ENCODE peak calls at places on chromosomes 12 and 14, in seven cellular contexts. C is IMR-90, U is dorsolateral prefrontal cortex, Y is neural progenitor cell, J is lung, V is cardiac fibroblast, M is foreskin fibroblast. P is an unnamed sample.

GRCh38 chr14:55581011-55581806 is 1.2 kb downstream of the KTN1 start:
- DNase-seq in C (no peak), U (peak), Y (no peak), J (peak), V (peak), M (peak), P (peak)

GRCh38 chr14:33369972-33370371 is 431.3 kb downstream of the NPAS3 start:
- DNase-seq in C (no peak), U (no peak), Y (no peak), J (no peak), V (no peak), M (no peak), P (no peak)

GRCh38 chr12:78275886-78276285 is 445.2 kb downstream of the NAV3 start:
- DNase-seq in C (no peak), U (no peak), Y (no peak), J (no peak), V (no peak), M (no peak), P (no peak)

GRCh38 chr12:55696796-55697462 is 10.8 kb downstream of the ITGA7 start:
- DNase-seq in C (no peak), U (no peak), Y (no peak), J (no peak), V (no peak), M (no peak), P (no peak)

GRCh38 chr12:46831335-46832083 is 5.7 kb upstream of the SLC38A4 start:
- DNase-seq in C (no peak), U (no peak), Y (peak), J (no peak), V (peak), M (peak), P (no peak)

GRCh38 chr12:31370645-31371620 is 45.0 kb upstream of the SINHCAF start:
- DNase-seq in C (no peak), U (no peak), Y (peak), J (no peak), V (peak), M (no peak), P (no peak)

GRCh38 chr14:105855893-105856675 is 329.7 kb downstream of the TMEM121 start:
- DNase-seq in C (no peak), U (no peak), Y (no peak), J (no peak), V (no peak), M (no peak), P (no peak)

GRCh38 chr14:39704581-39704980 is 272.3 kb upstream of the FBXO33 start:
- DNase-seq in C (no peak), U (no peak), Y (no peak), J (no peak), V (no peak), M (no peak), P (no peak)

GRCh38 chr12:79886917-79887519 is 47.9 kb downstream of the PPP1R12A start:
- DNase-seq in C (peak), U (no peak), Y (peak), J (no peak), V (peak), M (peak), P (peak)

GRCh38 chr14:105660816-105661531 is 134.6 kb downstream of the TMEM121 start:
- DNase-seq in C (no peak), U (no peak), Y (no peak), J (no peak), V (no peak), M (no peak), P (no peak)

GRCh38 chr12:80041071-80041470 is 58.3 kb upstream of the OTOGL start:
- DNase-seq in C (no peak), U (no peak), Y (peak), J (no peak), V (no peak), M (no peak), P (no peak)

GRCh38 chr14:49769171-49769570 is 1.2 kb downstream of the KLHDC2 start:
- DNase-seq in C (peak), U (no peak), Y (peak), J (peak), V (peak), M (peak), P (peak)

GRCh38 chr12:57169046-57169795 is 21.8 kb upstream of the LRP1-AS start:
- DNase-seq in C (no peak), U (no peak), Y (no peak), J (no peak), V (no peak), M (no peak), P (no peak)

GRCh38 chr14:76352639-76353281 is 23.2 kb upstream of the ESRRB start:
- DNase-seq in C (peak), U (peak), Y (peak), J (no peak), V (peak), M (peak), P (peak)

GRCh38 chr12:46891306-46891705 is 65.5 kb upstream of the SLC38A4 start:
- DNase-seq in C (peak), U (no peak), Y (no peak), J (no peak), V (no peak), M (peak), P (peak)

GRCh38 chr14:103188691-103189480 is 65.6 kb downstream of the TNFAIP2 start:
- DNase-seq in C (no peak), U (no peak), Y (peak), J (no peak), V (peak), M (peak), P (peak)

GRCh38 chr14:64581363-64581762 is 31.6 kb downstream of the PPP1R36 start:
- DNase-seq in C (no peak), U (no peak), Y (no peak), J (no peak), V (no peak), M (no peak), P (no peak)

GRCh38 chr14:54818201-54819133 is 84.2 kb downstream of the GCH1 start:
- DNase-seq in C (peak), U (no peak), Y (peak), J (no peak), V (peak), M (peak), P (peak)

GRCh38 chr14:51816031-51816430 is 44.4 kb upstream of the GNG2 start:
- DNase-seq in C (no peak), U (no peak), Y (no peak), J (no peak), V (no peak), M (no peak), P (no peak)

DNA sequence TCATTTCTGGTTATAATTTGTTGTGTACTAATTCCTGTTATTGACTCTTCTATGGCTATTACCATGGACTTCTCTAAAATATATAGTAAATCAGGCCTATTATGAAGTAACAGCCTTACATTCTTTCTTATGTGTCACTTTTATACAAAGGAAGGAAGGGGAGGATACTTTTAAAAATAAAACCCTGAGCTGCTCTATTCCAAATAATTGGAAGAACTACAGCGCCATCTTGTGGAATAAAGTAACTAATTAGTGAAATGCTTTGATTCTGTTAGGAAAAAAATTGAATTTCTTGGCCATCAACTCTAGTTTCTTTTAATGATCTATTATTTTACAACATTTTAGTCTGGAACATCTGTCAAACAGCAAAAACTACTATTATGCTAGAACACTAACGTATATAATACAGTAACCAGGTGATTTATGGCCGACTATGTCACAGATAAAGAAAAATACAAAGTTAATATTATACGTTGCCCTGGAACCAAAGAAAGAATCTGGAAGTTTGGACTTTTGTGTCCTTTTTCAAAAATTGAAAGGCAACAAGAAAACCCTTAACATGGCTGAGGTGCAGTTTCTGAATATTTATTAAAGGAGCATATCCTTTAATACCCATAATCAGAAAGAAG is 55.0 kb upstream of the NELL2 start:
- DNase-seq in C (peak), U (no peak), Y (peak), J (no peak), V (peak), M (peak), P (peak)
- TF ChIP-seq CTCF in C (peak), U (peak), Y (peak), J (peak), V (peak), M (peak), P (peak)

GRCh38 chr12:109114644-109115043 is 1.7 kb upstream of the ACACB start:
- DNase-seq in C (no peak), U (no peak), Y (no peak), J (no peak), V (no peak), M (no peak), P (no peak)

GRCh38 chr12:109113661-109114321 is 2.6 kb upstream of the ACACB start:
- DNase-seq in C (no peak), U (no peak), Y (no peak), J (no peak), V (no peak), M (no peak), P (no peak)

GRCh38 chr12:109109756-109110350 is 6.5 kb upstream of the ACACB start:
- DNase-seq in C (no peak), U (no peak), Y (no peak), J (no peak), V (no peak), M (no peak), P (no peak)

GRCh38 chr12:109112720-109113465 is 3.5 kb upstream of the ACACB start:
- DNase-seq in C (no peak), U (no peak), Y (no peak), J (no peak), V (no peak), M (no peak), P (no peak)

GRCh38 chr12:109111775-109112491 is 4.5 kb upstream of the ACACB start:
- DNase-seq in C (peak), U (peak), Y (peak), J (peak), V (peak), M (peak), P (peak)
- H3K4me3 ChIP-seq in C (peak), U (peak), Y (no peak), J (no peak), V (peak), M (peak), P (peak)

GRCh38 chr12:51377099-51377984 is 13.9 kb downstream of the GALNT6 start:
- DNase-seq in C (no peak), U (peak), Y (no peak), J (no peak), V (peak), M (no peak), P (no peak)
- TF ChIP-seq CTCF in C (no peak), U (no peak), Y (no peak), J (no peak), V (no peak), M (no peak), P (no peak)

GRCh38 chr14:91501348-91501747 is 8.8 kb downstream of the PPP4R3A start:
- DNase-seq in C (no peak), U (no peak), Y (no peak), J (no peak), V (no peak), M (no peak), P (no peak)

GRCh38 chr14:91508105-91508504 is 2.0 kb downstream of the PPP4R3A start:
- DNase-seq in C (no peak), U (no peak), Y (no peak), J (no peak), V (no peak), M (no peak), P (no peak)

GRCh38 chr14:91501951-91502930 is 7.9 kb downstream of the PPP4R3A start:
- DNase-seq in C (no peak), U (no peak), Y (no peak), J (no peak), V (no peak), M (no peak), P (no peak)

GRCh38 chr14:91506226-91506625 is 3.9 kb downstream of the PPP4R3A start:
- DNase-seq in C (no peak), U (no peak), Y (no peak), J (no peak), V (no peak), M (no peak), P (no peak)

GRCh38 chr14:91503000-91503504 is 7.1 kb downstream of the PPP4R3A start:
- DNase-seq in C (no peak), U (no peak), Y (no peak), J (no peak), V (no peak), M (no peak), P (no peak)
- H3K4me3 ChIP-seq in C (no peak), U (no peak), Y (no peak), J (no peak), V (no peak), M (no peak), P (no peak)

DNA sequence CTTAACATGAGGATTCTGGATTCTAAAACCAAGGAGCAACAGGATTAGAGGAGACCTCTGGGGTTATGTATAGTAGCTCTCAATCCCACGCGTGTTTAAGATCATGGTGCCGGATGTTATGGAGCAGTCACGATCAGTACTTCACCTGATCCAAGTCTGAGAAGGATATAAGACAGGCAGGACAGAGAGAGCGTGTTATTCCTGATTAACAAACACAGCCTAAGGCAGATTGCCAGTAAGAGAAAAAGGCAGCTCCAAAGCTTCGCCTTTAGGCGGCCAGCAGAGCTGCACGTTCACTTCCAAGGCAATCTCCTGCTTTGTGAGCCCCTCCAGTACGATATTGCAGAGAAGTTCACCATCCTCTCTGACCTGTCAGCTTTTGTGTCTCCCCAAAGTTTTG is 5.5 kb downstream of the SETD3 start:
- DNase-seq in C (no peak), U (no peak), Y (no peak), J (no peak), V (peak), M (no peak), P (peak)
- TF ChIP-seq CTCF in C (no peak), U (no peak), Y (no peak), J (no peak), V (peak), M (no peak), P (peak)

DNA sequence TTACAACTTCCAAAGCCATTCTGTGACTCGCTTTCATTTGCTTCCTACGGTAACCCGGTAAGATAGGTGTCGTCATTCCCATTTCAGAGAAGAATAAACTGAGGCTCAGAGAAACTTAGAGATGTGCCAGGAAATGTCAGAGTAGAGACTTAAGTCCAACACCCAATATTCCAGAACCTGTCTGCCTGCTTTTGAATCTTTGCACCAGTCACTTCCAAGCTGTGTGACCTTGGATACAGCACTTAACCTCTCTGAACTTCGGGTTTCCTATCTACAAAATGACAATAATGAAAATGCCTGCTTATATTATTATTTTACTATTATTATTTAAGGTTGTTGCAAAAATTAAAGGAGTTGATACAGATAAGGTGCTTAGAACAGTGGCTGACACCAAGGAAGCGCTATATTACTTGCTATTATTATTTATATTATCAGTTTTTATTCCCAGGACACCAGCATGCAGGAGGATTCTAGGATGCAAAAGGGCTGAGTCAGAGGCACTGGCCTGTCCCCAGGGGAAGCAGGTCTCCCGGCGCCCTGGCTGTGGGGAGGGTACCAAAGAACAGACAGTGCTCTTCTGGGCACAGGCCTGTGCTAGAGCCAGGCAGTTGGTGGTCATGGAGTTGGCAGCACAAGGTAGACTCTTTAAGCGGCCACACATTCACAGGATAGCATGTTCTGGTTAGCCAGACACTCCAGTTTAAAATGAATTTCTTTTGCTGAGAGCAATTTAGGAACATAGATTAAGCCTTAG is 5.4 kb downstream of the HSPB8 start:
- DNase-seq in C (no peak), U (peak), Y (no peak), J (no peak), V (no peak), M (no peak), P (no peak)
- H3K4me3 ChIP-seq in C (no peak), U (peak), Y (no peak), J (no peak), V (no peak), M (no peak), P (no peak)

GRCh38 chr12:113002676-113003075 is 24.4 kb downstream of the OAS2 start:
- DNase-seq in C (no peak), U (no peak), Y (no peak), J (no peak), V (no peak), M (no peak), P (no peak)

GRCh38 chr12:113003631-113004030 is 25.3 kb downstream of the OAS2 start:
- DNase-seq in C (no peak), U (no peak), Y (no peak), J (no peak), V (no peak), M (no peak), P (no peak)

GRCh38 chr12:113000433-113000832 is 22.1 kb downstream of the OAS2 start:
- DNase-seq in C (no peak), U (no peak), Y (no peak), J (no peak), V (no peak), M (no peak), P (no peak)

GRCh38 chr12:112998997-112999767 is 20.9 kb downstream of the OAS2 start:
- DNase-seq in C (no peak), U (no peak), Y (no peak), J (no peak), V (no peak), M (no peak), P (no peak)

GRCh38 chr12:113002155-113002554 is 23.8 kb downstream of the OAS2 start:
- DNase-seq in C (no peak), U (no peak), Y (no peak), J (no peak), V (no peak), M (no peak), P (no peak)
- TF ChIP-seq CTCF in C (no peak), U (no peak), Y (no peak), J (no peak), V (no peak), M (no peak), P (peak)

GRCh38 chr14:24369907-24370687 is 2.1 kb downstream of the NFATC4 start:
- DNase-seq in C (no peak), U (no peak), Y (no peak), J (no peak), V (no peak), M (no peak), P (no peak)
- H3K4me3 ChIP-seq in C (no peak), U (no peak), Y (no peak), J (no peak), V (no peak), M (peak), P (no peak)

GRCh38 chr14:37890095-37890494 is 294.7 kb downstream of the TTC6 start:
- DNase-seq in C (no peak), U (no peak), Y (no peak), J (no peak), V (no peak), M (no peak), P (no peak)

GRCh38 chr14:37889087-37889486 is 293.7 kb downstream of the TTC6 start:
- DNase-seq in C (no peak), U (no peak), Y (no peak), J (no peak), V (no peak), M (no peak), P (no peak)

GRCh38 chr14:37888234-37888633 is 292.8 kb downstream of the TTC6 start:
- DNase-seq in C (no peak), U (no peak), Y (no peak), J (no peak), V (no peak), M (no peak), P (no peak)
- TF ChIP-seq CTCF in C (no peak), U (no peak), Y (no peak), J (no peak), V (no peak), M (no peak), P (no peak)

DNA sequence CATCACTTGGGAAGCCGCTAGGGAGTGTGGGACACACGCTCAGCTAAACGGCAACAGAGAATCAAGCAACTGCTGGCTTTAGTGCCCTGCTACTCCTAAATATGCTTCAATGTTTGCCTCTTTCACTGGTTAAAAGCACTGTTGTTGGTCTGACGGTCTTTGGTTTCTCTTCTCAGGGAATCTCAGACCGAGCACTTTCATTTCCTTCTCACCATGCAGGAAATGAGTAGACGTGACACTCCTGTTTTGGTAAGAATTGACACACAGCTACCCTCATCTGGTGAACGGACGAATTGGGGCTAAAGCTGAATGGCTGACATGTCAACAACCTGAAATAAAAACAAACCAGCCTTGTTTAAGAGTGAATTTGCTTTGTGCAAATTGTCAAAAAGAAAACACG is 57.5 kb upstream of the PIWIL1 start:
- DNase-seq in C (no peak), U (no peak), Y (no peak), J (no peak), V (no peak), M (peak), P (no peak)
- H3K4me3 ChIP-seq in C (no peak), U (peak), Y (no peak), J (no peak), V (no peak), M (no peak), P (no peak)

P was measured in epithelial cell of esophagus.